ENCODE peak calls at places on chromosomes 2 and 18, in six cellular contexts. A, X, C, R, F and E are unnamed samples.

GRCh38 chr2:66771359-66771978 is 336.5 kb downstream of the MEIS1 start:
- DNase-seq in A (no peak), C (no peak), F (no peak), R (no peak), X (no peak), E (no peak)

GRCh38 chr2:37387143-37387835 is 42.9 kb downstream of the QPCT start:
- DNase-seq in R (no peak), X (no peak), F (no peak), C (no peak), A (no peak), E (no peak)

GRCh38 chr2:16204791-16205620 is 264.7 kb downstream of the MYCN start:
- DNase-seq in C (no peak), A (no peak), X (no peak), F (no peak), R (no peak), E (no peak)

GRCh38 chr2:33496150-33496549 is 19.7 kb downstream of the RASGRP3 start:
- DNase-seq in X (no peak), F (no peak), A (no peak), C (no peak), R (no peak), E (no peak)

GRCh38 chr2:199230091-199230490 is 227.6 kb downstream of the SATB2 start:
- DNase-seq in C (no peak), A (no peak), X (no peak), F (no peak), R (no peak), E (no peak)

GRCh38 chr2:28407131-28407975 is 14.7 kb downstream of the FOSL2 start:
- DNase-seq in A (peak; percentile 64), X (no peak), C (no peak), R (no peak), F (no peak), E (no peak)

GRCh38 chr2:19797871-19798270 is 103.9 kb downstream of the TTC32 start:
- DNase-seq in X (no peak), F (no peak), R (no peak), A (no peak), C (no peak), E (no peak)

GRCh38 chr2:27309651-27310050 is 1.4 kb upstream of the UCN start:
- DNase-seq in F (no peak), X (no peak), R (no peak), A (no peak), C (no peak), E (no peak)

GRCh38 chr2:38648107-38648761 is 17.7 kb upstream of the GALM start:
- DNase-seq in R (peak; percentile 40), F (no peak), C (no peak), X (no peak), A (no peak), E (no peak)

GRCh38 chr2:98487806-98488189 is 43.1 kb downstream of the INPP4A start:
- DNase-seq in F (no peak), X (no peak), C (peak; percentile 59), A (peak; percentile 40), R (peak; percentile 66), E (peak; percentile 56)

GRCh38 chr2:117127680-117128079 is 686.8 kb upstream of the DDX18 start:
- DNase-seq in C (no peak), R (no peak), F (no peak), X (no peak), A (no peak), E (no peak)

GRCh38 chr2:204635478-204635877 is 90.2 kb downstream of the PARD3B start:
- DNase-seq in F (no peak), X (no peak), R (no peak), C (no peak), A (no peak), E (no peak)

GRCh38 chr18:36828157-36828629 is 609 bp downstream of the TPGS2 start:
- DNase-seq in X (no peak), A (peak; percentile 63), C (no peak), R (peak; percentile 16), F (no peak), E (peak; percentile 34)

GRCh38 chr2:40251146-40251545 is 200.7 kb downstream of the SLC8A1 start:
- DNase-seq in R (no peak), F (no peak), X (no peak), C (no peak), A (no peak), E (no peak)

GRCh38 chr18:13217466-13217961 is 1.0 kb upstream of the LDLRAD4 start:
- DNase-seq in A (peak; percentile 75), R (no peak), F (peak; percentile 43), X (no peak), C (no peak), E (peak; percentile 70)

GRCh38 chr2:67322361-67323001 is 74.7 kb upstream of the ETAA1 start:
- DNase-seq in X (no peak), F (no peak), C (peak; percentile 49), A (peak; percentile 81), R (peak; percentile 65), E (peak; percentile 14)

GRCh38 chr2:9292426-9292825 is 85.8 kb downstream of the ASAP2 start:
- DNase-seq in F (no peak), X (no peak), A (no peak), C (no peak), R (no peak), E (no peak)

GRCh38 chr2:174484573-174484972 is 2.3 kb downstream of the GPR155 start:
- DNase-seq in F (no peak), X (no peak), C (no peak), R (no peak), A (no peak), E (no peak)

GRCh38 chr2:174490032-174490431 is 3.2 kb upstream of the GPR155 start:
- DNase-seq in A (no peak), F (no peak), R (no peak), X (no peak), C (no peak), E (no peak)

GRCh38 chr2:174487536-174488162 is 820 bp upstream of the GPR155 start:
- DNase-seq in A (no peak), R (no peak), F (no peak), C (no peak), X (no peak), E (no peak)

GRCh38 chr2:174485763-174486613 is 841 bp downstream of the GPR155 start:
- DNase-seq in R (no peak), C (no peak), A (peak; percentile 69), X (no peak), F (peak; percentile 48), E (peak; percentile 27)

GRCh38 chr2:174486614-174487535 is at the start of gene GPR155:
- DNase-seq in X (peak; percentile 99), C (peak; percentile 80), F (peak; percentile 100), A (peak; percentile 100), R (peak; percentile 93), E (peak; percentile 100)
- TF ChIP-seq POLR2A in X (no peak), C (peak; percentile 67), F (peak; percentile 39), A (peak; percentile 43), R (peak; percentile 71), E (peak; percentile 42)

DNA sequence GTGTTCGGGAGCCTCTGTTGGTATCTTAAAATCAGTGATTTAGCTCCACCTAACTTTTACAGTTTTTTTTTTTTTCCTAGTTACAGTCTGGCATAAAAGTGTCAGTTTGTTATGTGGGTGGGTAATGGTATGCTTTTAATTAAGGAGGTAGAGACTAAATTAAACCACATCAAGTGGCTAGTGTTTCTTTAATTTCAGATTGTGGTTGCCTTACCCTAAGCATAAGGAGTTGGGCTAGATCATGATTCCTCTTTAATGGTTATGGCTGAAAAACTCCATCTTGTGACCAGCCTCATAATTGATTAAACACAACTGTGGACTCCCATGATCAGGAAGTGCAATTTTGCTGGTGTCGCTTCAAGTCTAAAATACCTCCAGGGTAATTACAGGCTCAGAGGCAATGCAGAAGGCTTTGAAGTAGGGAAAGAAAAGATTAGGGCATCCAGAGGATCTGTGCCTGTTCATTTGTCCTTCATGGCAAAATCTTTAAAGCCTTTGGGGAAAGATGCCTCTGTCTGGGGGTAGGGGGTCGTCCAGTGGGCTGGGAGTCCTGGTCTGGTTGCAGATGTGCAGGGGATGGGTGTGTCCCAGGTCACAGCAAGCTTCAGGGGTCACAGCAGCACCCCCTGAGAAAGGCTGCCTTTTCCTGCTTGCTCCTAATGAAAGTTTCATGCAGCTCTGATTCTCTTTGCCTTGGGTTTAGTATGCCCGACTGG is 579.2 kb downstream of the BCL11A start:
- DNase-seq in F (no peak), C (no peak), R (no peak), X (no peak), A (no peak), E (no peak)
- TF ChIP-seq CTCF in F (no peak), C (no peak), R (no peak), X (no peak), A (no peak), E (no peak)

DNA sequence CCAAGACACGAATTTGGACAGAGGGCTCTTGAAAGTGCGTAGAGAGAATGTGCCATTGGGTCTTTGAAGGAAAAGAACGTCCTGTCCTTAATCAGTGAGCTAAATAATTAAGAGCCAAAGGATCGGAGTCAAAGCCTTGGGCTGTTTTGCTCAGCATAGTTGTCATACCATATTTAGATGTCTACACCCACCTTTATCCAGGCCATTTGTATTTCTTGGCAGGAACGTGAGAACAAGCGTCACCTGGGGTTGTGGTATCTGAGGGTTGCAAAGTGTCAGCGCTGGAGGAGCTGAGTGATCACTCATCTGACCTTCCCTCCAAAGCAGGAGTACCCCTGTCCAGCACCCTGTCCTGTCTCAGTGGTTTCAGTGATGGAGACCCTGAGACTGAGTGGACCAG is 4.5 kb downstream of the LPIN1 start:
- DNase-seq in C (no peak), R (no peak), X (no peak), A (no peak), F (no peak), E (peak; percentile 55)
- TF ChIP-seq EP300 in C (no peak), R (no peak), X (peak; percentile 72), A (no peak), F (no peak), E (no peak)

GRCh38 chr2:124538549-124538948 is 513.5 kb downstream of the CNTNAP5 start:
- DNase-seq in A (no peak), X (no peak), R (no peak), F (no peak), C (no peak), E (no peak)

GRCh38 chr2:124542932-124543640 is 518.0 kb downstream of the CNTNAP5 start:
- DNase-seq in A (no peak), C (no peak), R (no peak), F (no peak), X (no peak), E (no peak)

DNA sequence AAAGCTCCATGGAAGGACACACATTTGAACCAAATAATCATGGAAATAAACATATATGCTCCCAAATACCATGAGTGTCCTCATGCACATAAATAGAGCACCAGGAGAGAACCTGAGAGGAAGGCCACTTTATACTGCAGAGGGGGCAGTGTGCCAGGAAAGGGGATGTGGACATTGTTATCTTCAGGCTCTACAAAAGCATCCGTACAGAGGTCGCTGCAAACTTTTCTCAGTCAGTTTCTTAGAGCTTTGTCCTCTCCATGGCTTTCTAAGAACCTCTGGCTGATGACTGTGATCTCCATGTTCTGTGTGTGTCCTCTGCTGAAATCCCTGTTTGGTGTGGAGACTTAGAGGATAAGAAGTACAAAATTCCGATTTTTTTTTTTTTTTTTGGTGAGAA is 515.7 kb downstream of the CNTNAP5 start:
- DNase-seq in C (no peak), A (no peak), X (no peak), R (no peak), F (no peak), E (no peak)
- TF ChIP-seq POLR2A in C (no peak), A (no peak), X (no peak), R (no peak), F (no peak), E (no peak)

DNA sequence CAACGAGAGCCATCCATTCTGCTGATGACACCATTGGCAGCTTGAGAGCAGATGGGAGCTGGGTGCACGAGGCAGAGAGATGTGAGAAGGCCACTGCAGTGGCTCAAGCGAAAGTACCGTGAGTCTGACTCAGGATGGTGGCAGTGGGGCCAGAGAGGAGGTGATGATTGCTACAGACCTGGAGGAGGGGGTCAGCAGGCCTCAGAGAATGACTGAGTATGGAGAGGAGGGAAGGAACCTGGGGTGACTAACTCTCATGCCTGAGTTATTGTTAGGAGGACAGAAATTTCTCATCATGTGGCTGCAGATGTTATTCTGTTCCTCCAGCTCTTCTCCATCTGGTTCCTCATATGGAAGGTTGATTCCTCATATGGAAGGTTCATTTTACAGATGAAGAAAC is 8.8 kb upstream of the ZBTB7C start:
- DNase-seq in F (no peak), X (no peak), A (no peak), C (no peak), R (no peak), E (no peak)
- TF ChIP-seq CTCF in F (no peak), X (no peak), A (no peak), C (no peak), R (no peak), E (no peak)